ENCODE peak calls at places on chromosomes 7 and 10, in nine cellular contexts. R is fibroblast of mammary gland, Y is HFFc6, N is bronchial epithelial cell, D is thoracic aorta, J is Calu3, O is WERI-Rb-1, S is WTC11, Q is K562. Z is an unnamed sample.
A peak's percentile ranks its signal among the peaks of the same experiment; 100 is the strongest.

GRCh38 chr7:141526115-141526514 is 25.1 kb upstream of the AGK start:
- DNase-seq in R (no peak), Y (no peak), N (no peak), D (no peak), J (no peak), O (no peak), S (no peak), Q (no peak), Z (no peak)

GRCh38 chr10:24331457-24331856 is 122.5 kb downstream of the KIAA1217 start:
- DNase-seq in R (peak; percentile 72), Y (no peak), N (peak; percentile 79), D (no peak), J (peak; percentile 76), O (no peak), S (no peak), Q (no peak), Z (no peak)

GRCh38 chr10:31274310-31274709 is 44.7 kb upstream of the ZEB1 start:
- DNase-seq in R (peak; percentile 52), Y (no peak), N (peak; percentile 13), D (no peak), J (no peak), O (no peak), S (no peak), Q (no peak), Z (no peak)

GRCh38 chr7:148941598-148942280 is 57.6 kb upstream of the EZH2 start:
- DNase-seq in R (peak; percentile 77), Y (peak; percentile 51), N (peak; percentile 68), D (no peak), J (peak; percentile 79), O (peak; percentile 92), S (peak; percentile 73), Q (peak; percentile 97), Z (peak; percentile 69)

GRCh38 chr7:55211721-55212120 is 153.4 kb upstream of the LANCL2 start:
- DNase-seq in R (no peak), Y (no peak), N (no peak), D (no peak), J (no peak), O (no peak), S (no peak), Q (no peak), Z (no peak)

GRCh38 chr7:105691029-105691691 is 109.9 kb upstream of the EFCAB10 start:
- DNase-seq in R (peak; percentile 51), Y (peak; percentile 30), N (no peak), D (no peak), J (no peak), O (no peak), S (no peak), Q (no peak), Z (no peak)

GRCh38 chr10:78685466-78686163 is 383.2 kb upstream of the ZMIZ1 start:
- DNase-seq in R (peak; percentile 42), Y (peak; percentile 15), N (peak; percentile 37), D (no peak), J (peak; percentile 8), O (no peak), S (no peak), Q (no peak), Z (no peak)

GRCh38 chr10:69953851-69954250 is 98.8 kb upstream of the MACROH2A2 start:
- DNase-seq in R (no peak), Y (no peak), N (peak; percentile 31), D (no peak), J (no peak), O (no peak), S (peak; percentile 3), Q (no peak), Z (no peak)

GRCh38 chr10:117807441-117807840 is 239.3 kb downstream of the RAB11FIP2 start:
- DNase-seq in R (no peak), Y (no peak), N (no peak), D (no peak), J (no peak), O (no peak), S (no peak), Q (no peak), Z (no peak)

GRCh38 chr10:120950103-120950561 is 99.0 kb downstream of the WDR11 start:
- DNase-seq in R (no peak), Y (no peak), N (no peak), D (no peak), J (no peak), O (no peak), S (peak; percentile 47), Q (no peak), Z (peak; percentile 75)

GRCh38 chr10:89625041-89625765 is 19.8 kb downstream of the PANK1 start:
- DNase-seq in R (peak; percentile 27), Y (peak; percentile 7), N (no peak), D (no peak), J (no peak), O (no peak), S (no peak), Q (no peak), Z (no peak)

GRCh38 chr10:77799352-77799751 is 127.2 kb downstream of the DLG5 start:
- DNase-seq in R (peak; percentile 13), Y (no peak), N (no peak), D (no peak), J (no peak), O (no peak), S (no peak), Q (no peak), Z (no peak)

GRCh38 chr7:95871078-95871848 is 98.9 kb downstream of the DYNC1I1 start:
- DNase-seq in R (peak; percentile 60), Y (peak; percentile 22), N (peak; percentile 47), D (no peak), J (peak; percentile 24), O (peak; percentile 38), S (peak; percentile 38), Q (peak; percentile 60), Z (peak; percentile 34)
- TF ChIP-seq CTCF in R (peak; percentile 68), Y (peak; percentile 73), N (peak; percentile 64), D (peak; percentile 61), J (peak; percentile 33), O (peak; percentile 50), S (peak; percentile 35), Q (peak; percentile 84), Z (peak; percentile 67)

GRCh38 chr10:61901829-61902447 is 439 bp downstream of the ARID5B start:
- DNase-seq in R (peak; percentile 30), Y (no peak), N (no peak), D (no peak), J (no peak), O (no peak), S (no peak), Q (peak; percentile 42), Z (peak; percentile 12)

GRCh38 chr10:61903184-61903990 is 1.9 kb downstream of the ARID5B start:
- DNase-seq in R (peak; percentile 59), Y (peak; percentile 36), N (peak; percentile 58), D (no peak), J (peak; percentile 72), O (peak; percentile 43), S (no peak), Q (peak; percentile 69), Z (peak; percentile 63)

GRCh38 chr10:61900829-61901783 is at the start of gene ARID5B:
- DNase-seq in R (peak; percentile 80), Y (peak; percentile 51), N (peak; percentile 61), D (no peak), J (peak; percentile 67), O (peak; percentile 50), S (peak; percentile 33), Q (peak; percentile 78), Z (peak; percentile 44)

GRCh38 chr10:61903991-61904350 is 2.5 kb downstream of the ARID5B start:
- DNase-seq in R (peak; percentile 34), Y (no peak), N (peak; percentile 18), D (no peak), J (no peak), O (no peak), S (no peak), Q (no peak), Z (no peak)

GRCh38 chr10:61902448-61903183 is 1.1 kb downstream of the ARID5B start:
- DNase-seq in R (peak; percentile 76), Y (peak; percentile 50), N (peak; percentile 90), D (no peak), J (peak; percentile 52), O (peak; percentile 27), S (no peak), Q (peak; percentile 76), Z (peak; percentile 23)
- TF ChIP-seq CTCF in R (peak; percentile 27), Y (no peak), N (peak; percentile 10), D (no peak), J (no peak), O (no peak), S (no peak), Q (peak; percentile 53), Z (no peak)

GRCh38 chr7:47721670-47722069 is 139.8 kb upstream of the TNS3 start:
- DNase-seq in R (no peak), Y (no peak), N (no peak), D (no peak), J (peak; percentile 38), O (no peak), S (peak; percentile 67), Q (peak; percentile 9), Z (no peak)
- TF ChIP-seq CTCF in R (no peak), Y (no peak), N (peak; percentile 34), D (no peak), J (peak; percentile 39), O (no peak), S (peak; percentile 65), Q (peak; percentile 37), Z (no peak)

GRCh38 chr10:75233444-75234016 is 2.2 kb downstream of the COMTD1 start:
- DNase-seq in R (no peak), Y (no peak), N (no peak), D (no peak), J (no peak), O (no peak), S (no peak), Q (peak; percentile 43), Z (no peak)

GRCh38 chr10:75236178-75236825 is 545 bp upstream of the COMTD1 start:
- DNase-seq in R (no peak), Y (no peak), N (no peak), D (no peak), J (no peak), O (no peak), S (no peak), Q (no peak), Z (no peak)

GRCh38 chr10:75234017-75234682 is 1.6 kb downstream of the COMTD1 start:
- DNase-seq in R (peak; percentile 78), Y (peak; percentile 88), N (peak; percentile 80), D (peak; percentile 73), J (peak; percentile 100), O (peak; percentile 96), S (peak; percentile 99), Q (peak; percentile 98), Z (peak; percentile 98)

GRCh38 chr10:75235375-75236177 is at the start of gene COMTD1:
- DNase-seq in R (peak; percentile 81), Y (peak; percentile 85), N (peak; percentile 72), D (peak; percentile 73), J (peak; percentile 99), O (peak; percentile 97), S (peak; percentile 97), Q (peak; percentile 98), Z (peak; percentile 94)

DNA sequence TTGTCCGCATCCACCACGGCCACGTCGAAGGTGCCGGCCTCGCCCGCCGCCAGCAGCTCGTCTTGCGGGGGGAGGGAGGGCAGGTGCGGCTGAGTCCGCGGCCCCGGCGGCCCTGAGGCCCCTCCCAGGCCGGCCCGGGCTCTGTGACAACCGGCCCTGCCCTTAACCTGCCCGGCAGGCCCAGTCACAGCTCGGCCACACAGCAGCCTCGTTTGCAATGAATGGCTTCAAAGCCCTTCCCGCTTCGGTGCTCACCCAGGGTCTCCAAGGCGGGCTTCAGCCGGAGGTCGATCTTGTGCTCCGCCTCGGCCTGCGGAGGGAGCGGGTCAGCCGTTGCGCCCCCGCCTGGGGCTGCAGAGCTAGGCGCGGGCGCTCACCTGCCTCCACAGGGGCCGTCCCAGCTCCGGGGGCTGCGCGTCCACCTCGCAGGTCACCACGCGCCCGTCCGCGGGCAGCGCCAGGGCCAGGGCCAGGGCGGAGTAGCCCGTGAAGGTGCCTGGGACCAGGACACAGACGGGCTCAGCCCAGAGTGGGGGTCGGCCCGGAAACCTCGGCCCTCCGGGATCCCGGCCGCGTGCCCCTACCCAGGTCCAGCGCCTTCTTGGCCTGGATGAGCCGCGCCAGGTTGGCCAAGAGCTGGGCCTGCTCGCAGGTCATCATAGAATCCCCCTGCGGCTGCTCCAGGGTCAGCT is 928 bp downstream of the COMTD1 start:
- DNase-seq in R (no peak), Y (no peak), N (no peak), D (no peak), J (peak; percentile 68), O (peak; percentile 33), S (peak; percentile 70), Q (peak; percentile 68), Z (peak; percentile 68)
- TF ChIP-seq CTCF in R (no peak), Y (peak; percentile 26), N (peak; percentile 17), D (no peak), J (no peak), O (peak; percentile 19), S (no peak), Q (peak; percentile 17), Z (no peak)